ENCODE peak calls at places on chromosomes 6 and 20, in eight cellular contexts. R is tibial nerve, L is BJ, P is neural progenitor cell, D is IMR-90, I is heart right ventricle, M is left lung, S is breast epithelium. K is an unnamed sample.

GRCh38 chr6:37137881-37138568 is 31.9 kb upstream of the PIM1 start:
- DNase-seq in R (no peak), L (no peak), P (no peak), D (peak; percentile 83), I (no peak), M (no peak), S (no peak), K (no peak)

GRCh38 chr6:31007694-31008093 is 2.6 kb upstream of the MUC22 start:
- DNase-seq in R (no peak), L (peak; percentile 60), P (no peak), D (peak; percentile 93), I (no peak), M (no peak), S (no peak), K (no peak)

GRCh38 chr6:7389162-7389450 is 436 bp downstream of the CAGE1 start:
- DNase-seq in R (no peak), L (no peak), P (no peak), D (peak; percentile 71), I (no peak), M (no peak), S (peak; percentile 67), K (no peak)

GRCh38 chr6:41675176-41675767 is 37.0 kb downstream of the MDFI start:
- DNase-seq in R (no peak), L (no peak), P (no peak), D (no peak), I (no peak), M (peak; percentile 18), S (no peak), K (no peak)

GRCh38 chr6:129719692-129720091 is 9.7 kb upstream of the ARHGAP18 start:
- DNase-seq in R (no peak), L (no peak), P (no peak), D (peak; percentile 23), I (no peak), M (no peak), S (no peak), K (no peak)

GRCh38 chr20:2707353-2708072 is 14.9 kb downstream of the EBF4 start:
- DNase-seq in R (no peak), L (no peak), P (no peak), D (no peak), I (no peak), M (no peak), S (no peak), K (no peak)

GRCh38 chr20:18237682-18238081 is 50.6 kb upstream of the ZNF133 start:
- DNase-seq in R (no peak), L (no peak), P (no peak), D (no peak), I (no peak), M (no peak), S (no peak), K (no peak)

GRCh38 chr6:15893556-15894253 is 230.9 kb upstream of the DTNBP1 start:
- DNase-seq in R (no peak), L (no peak), P (peak; percentile 38), D (peak; percentile 27), I (no peak), M (no peak), S (no peak), K (no peak)

GRCh38 chr6:107661291-107661690 is 162.8 kb downstream of the SCML4 start:
- DNase-seq in R (no peak), L (no peak), P (no peak), D (no peak), I (no peak), M (no peak), S (no peak), K (no peak)

GRCh38 chr6:105851181-105851580 is 235.0 kb upstream of the PRDM1 start:
- DNase-seq in R (no peak), L (peak; percentile 18), P (peak; percentile 77), D (peak; percentile 51), I (no peak), M (no peak), S (no peak), K (no peak)

GRCh38 chr20:20012517-20012916 is 4.6 kb upstream of the NAA20 start:
- DNase-seq in R (no peak), L (no peak), P (no peak), D (no peak), I (no peak), M (no peak), S (no peak), K (no peak)

GRCh38 chr20:24160563-24161355 is 172.2 kb upstream of the GGTLC1 start:
- DNase-seq in R (no peak), L (peak; percentile 16), P (peak; percentile 69), D (peak; percentile 63), I (peak; percentile 22), M (no peak), S (no peak), K (no peak)
- TF ChIP-seq CTCF in R (peak; percentile 36), L (peak; percentile 91), P (peak; percentile 77), D (peak; percentile 77), I (peak; percentile 48), M (peak; percentile 66), S (peak; percentile 37), K (peak; percentile 49)

GRCh38 chr6:157840776-157841175 is 17.7 kb downstream of the SNX9 start:
- DNase-seq in R (no peak), L (no peak), P (no peak), D (peak; percentile 84), I (no peak), M (no peak), S (no peak), K (no peak)

GRCh38 chr6:157841211-157841840 is 18.3 kb downstream of the SNX9 start:
- DNase-seq in R (no peak), L (no peak), P (no peak), D (no peak), I (no peak), M (no peak), S (no peak), K (no peak)

GRCh38 chr6:157839606-157840005 is 16.6 kb downstream of the SNX9 start:
- DNase-seq in R (no peak), L (no peak), P (no peak), D (no peak), I (no peak), M (no peak), S (no peak), K (no peak)

GRCh38 chr6:157840261-157840660 is 17.2 kb downstream of the SNX9 start:
- DNase-seq in R (no peak), L (no peak), P (no peak), D (no peak), I (no peak), M (no peak), S (no peak), K (no peak)

DNA sequence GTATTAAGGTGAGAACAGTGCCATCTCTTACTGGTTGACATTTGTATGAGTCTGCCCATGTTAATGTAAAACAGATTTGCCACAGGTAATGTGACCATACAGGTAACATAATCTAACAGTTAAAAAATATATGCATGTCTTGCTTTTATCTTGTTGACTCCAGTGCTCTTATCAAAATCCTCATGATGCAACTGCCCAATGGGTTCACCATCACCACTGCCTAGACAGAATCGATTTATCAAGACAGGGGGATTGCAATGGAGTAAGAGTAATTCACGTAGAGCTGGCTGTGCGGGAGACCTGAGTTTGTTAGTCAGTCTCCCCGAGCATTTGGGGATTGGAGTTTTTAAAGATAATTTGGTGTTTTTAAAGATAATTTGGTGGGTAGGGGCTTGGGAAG is 19.2 kb downstream of the SNX9 start:
- DNase-seq in R (no peak), L (no peak), P (no peak), D (no peak), I (no peak), M (no peak), S (no peak), K (no peak)
- H3K27me3 ChIP-seq in R (no peaks in the 10 kb centered on the region), L (no peaks in the 10 kb centered on the region), P (no peaks in the 10 kb centered on the region), D (no peaks in the 10 kb centered on the region), I (no peaks in the 10 kb centered on the region), M (no peaks in the 10 kb centered on the region), S (no peaks in the 10 kb centered on the region), K (no peaks in the 10 kb centered on the region)

GRCh38 chr20:4026093-4026601 is 10.8 kb upstream of the RNF24 start:
- DNase-seq in R (no peak), L (peak; percentile 52), P (peak; percentile 26), D (peak; percentile 88), I (peak; percentile 47), M (no peak), S (no peak), K (no peak)
- TF ChIP-seq CTCF in R (no peak), L (peak; percentile 60), P (peak; percentile 10), D (peak; percentile 52), I (peak; percentile 7), M (peak; percentile 12), S (peak; percentile 36), K (no peak)

GRCh38 chr20:59688999-59689398 is 84.7 kb downstream of the PHACTR3 start:
- DNase-seq in R (no peak), L (no peak), P (no peak), D (no peak), I (no peak), M (no peak), S (no peak), K (no peak)

GRCh38 chr20:59683181-59683580 is 78.8 kb downstream of the PHACTR3 start:
- DNase-seq in R (no peak), L (no peak), P (no peak), D (no peak), I (no peak), M (no peak), S (no peak), K (no peak)

GRCh38 chr20:59690101-59690500 is 85.8 kb downstream of the PHACTR3 start:
- DNase-seq in R (no peak), L (no peak), P (no peak), D (no peak), I (no peak), M (no peak), S (no peak), K (no peak)

GRCh38 chr20:59684685-59685212 is 80.4 kb downstream of the PHACTR3 start:
- DNase-seq in R (no peak), L (no peak), P (no peak), D (no peak), I (no peak), M (no peak), S (no peak), K (no peak)

DNA sequence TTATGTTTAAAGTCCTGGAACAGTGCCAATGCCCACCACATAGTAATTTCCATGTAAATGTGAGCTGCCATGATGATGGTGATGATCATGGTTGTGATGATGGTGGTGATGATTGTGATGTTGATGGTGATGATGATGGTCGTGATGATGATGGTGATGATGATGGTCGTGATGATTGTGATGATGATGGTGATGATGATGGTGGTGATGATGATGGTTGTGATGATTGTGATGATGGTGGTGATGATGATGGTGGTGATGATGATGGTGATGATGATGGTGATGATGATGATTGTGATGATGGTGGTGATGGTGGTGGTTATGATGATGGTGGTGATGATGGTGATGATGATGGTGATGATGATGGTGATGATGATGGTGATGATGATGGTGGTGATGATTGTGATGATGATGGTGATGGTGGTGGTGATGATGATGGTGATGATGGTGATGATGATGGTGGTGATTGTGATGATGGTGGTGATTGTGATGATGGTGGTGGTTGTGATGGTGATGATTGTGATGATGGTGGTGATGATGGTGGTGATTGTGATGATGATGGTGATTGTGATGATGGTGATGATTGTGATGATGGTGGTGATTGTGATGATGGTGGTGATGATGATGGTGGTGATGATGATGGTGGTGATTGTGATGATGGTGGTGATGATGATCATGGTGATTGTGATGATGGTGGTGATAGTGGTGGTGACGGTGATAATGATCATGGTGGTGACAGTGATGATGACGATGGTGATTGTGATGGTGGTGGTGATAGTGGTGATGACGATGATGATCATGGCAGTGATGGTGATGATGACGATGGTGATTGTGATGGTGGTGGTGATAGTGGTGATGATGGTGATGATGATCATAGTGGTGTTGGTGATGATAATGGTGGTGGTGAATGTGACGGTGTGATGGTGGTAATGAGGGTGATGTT is 82.3 kb downstream of the PHACTR3 start:
- DNase-seq in R (no peak), L (no peak), P (no peak), D (no peak), I (no peak), M (no peak), S (no peak), K (no peak)
- H3K27me3 ChIP-seq in R (no peaks in the 10 kb centered on the region), L (no peaks in the 10 kb centered on the region), P (no peaks in the 10 kb centered on the region), D (no peaks in the 10 kb centered on the region), I (no peaks in the 10 kb centered on the region), M (no peaks in the 10 kb centered on the region), S (peaks cover 11% of the 10 kb centered on the region), K (no peaks in the 10 kb centered on the region)

GRCh38 chr20:63561624-63562396 is 7.9 kb downstream of the FNDC11 start:
- DNase-seq in R (no peak), L (no peak), P (no peak), D (no peak), I (no peak), M (no peak), S (no peak), K (no peak)
- TF ChIP-seq CTCF in R (no peak), L (no peak), P (no peak), D (no peak), I (no peak), M (no peak), S (no peak), K (no peak)

K was measured in CD4-positive, alpha-beta T cell.